ENCODE peak calls at places on chromosomes 4 and X, in eight cellular contexts. One of them, this sample, is unnamed.

GRCh38 chrX:44062842-44063241 is 89.7 kb upstream of the NDP start:
- DNase-seq in uterus: peak; percentile 29
- DNase-seq in psoas muscle: no peak
- DNase-seq in thoracic aorta: no peak
- DNase-seq in hepatocyte: no peak
- DNase-seq in WTC11: no peak
- DNase-seq in BJ: no peak
- DNase-seq in heart left ventricle: no peak
- DNase-seq in this sample: peak; percentile 18

GRCh38 chr4:15078682-15079642 is 76.7 kb downstream of the CPEB2 start:
- DNase-seq in WTC11: no peak
- DNase-seq in psoas muscle: no peak
- DNase-seq in heart left ventricle: no peak
- DNase-seq in uterus: no peak
- DNase-seq in thoracic aorta: no peak
- DNase-seq in BJ: no peak
- DNase-seq in hepatocyte: no peak
- DNase-seq in this sample: peak; percentile 95

GRCh38 chr4:114479595-114479994 is 119.0 kb upstream of the UGT8 start:
- DNase-seq in heart left ventricle: no peak
- DNase-seq in WTC11: no peak
- DNase-seq in psoas muscle: no peak
- DNase-seq in uterus: no peak
- DNase-seq in hepatocyte: no peak
- DNase-seq in BJ: no peak
- DNase-seq in thoracic aorta: no peak
- DNase-seq in this sample: no peak

GRCh38 chr4:83174844-83175414 is 60.4 kb upstream of the PLAC8 start:
- DNase-seq in WTC11: no peak
- DNase-seq in thoracic aorta: no peak
- DNase-seq in heart left ventricle: no peak
- DNase-seq in hepatocyte: no peak
- DNase-seq in uterus: no peak
- DNase-seq in psoas muscle: no peak
- DNase-seq in BJ: no peak
- DNase-seq in this sample: no peak

GRCh38 chr4:1473718-1474117 is 67.5 kb upstream of the NKX1-1 start:
- DNase-seq in hepatocyte: no peak
- DNase-seq in thoracic aorta: no peak
- DNase-seq in heart left ventricle: no peak
- DNase-seq in WTC11: no peak
- DNase-seq in uterus: no peak
- DNase-seq in psoas muscle: no peak
- DNase-seq in BJ: no peak
- DNase-seq in this sample: no peak

GRCh38 chr4:36704289-36704688 is 422.9 kb downstream of the DTHD1 start:
- DNase-seq in heart left ventricle: no peak
- DNase-seq in WTC11: no peak
- DNase-seq in thoracic aorta: no peak
- DNase-seq in BJ: no peak
- DNase-seq in hepatocyte: no peak
- DNase-seq in uterus: no peak
- DNase-seq in psoas muscle: no peak
- DNase-seq in this sample: no peak

GRCh38 chr4:54843946-54844345 is 186.2 kb downstream of the KIT start:
- DNase-seq in WTC11: no peak
- DNase-seq in heart left ventricle: no peak
- DNase-seq in hepatocyte: no peak
- DNase-seq in psoas muscle: no peak
- DNase-seq in BJ: no peak
- DNase-seq in uterus: no peak
- DNase-seq in thoracic aorta: no peak
- DNase-seq in this sample: no peak

GRCh38 chr4:13126976-13127910 is 356.9 kb downstream of the RAB28 start:
- DNase-seq in WTC11: no peak
- DNase-seq in uterus: no peak
- DNase-seq in thoracic aorta: no peak
- DNase-seq in BJ: no peak
- DNase-seq in psoas muscle: no peak
- DNase-seq in hepatocyte: peak; percentile 20
- DNase-seq in heart left ventricle: no peak
- DNase-seq in this sample: no peak

GRCh38 chr4:3406431-3406830 is 35.3 kb upstream of the HGFAC start:
- DNase-seq in BJ: no peak
- DNase-seq in heart left ventricle: no peak
- DNase-seq in uterus: no peak
- DNase-seq in psoas muscle: no peak
- DNase-seq in hepatocyte: no peak
- DNase-seq in thoracic aorta: no peak
- DNase-seq in WTC11: no peak
- DNase-seq in this sample: no peak

GRCh38 chr4:59553739-59554126 is 1646.4 kb upstream of the ADGRL3 start:
- DNase-seq in psoas muscle: no peak
- DNase-seq in BJ: peak; percentile 20
- DNase-seq in uterus: no peak
- DNase-seq in hepatocyte: peak; percentile 11
- DNase-seq in WTC11: no peak
- DNase-seq in heart left ventricle: no peak
- DNase-seq in thoracic aorta: no peak
- DNase-seq in this sample: peak; percentile 61

GRCh38 chr4:174255790-174256189 is 27.7 kb downstream of the FBXO8 start:
- DNase-seq in heart left ventricle: no peak
- DNase-seq in psoas muscle: no peak
- DNase-seq in BJ: no peak
- DNase-seq in WTC11: no peak
- DNase-seq in uterus: no peak
- DNase-seq in hepatocyte: peak; percentile 4
- DNase-seq in thoracic aorta: no peak
- DNase-seq in this sample: peak; percentile 86

GRCh38 chr4:36254355-36254754 is 10.0 kb upstream of the ARAP2 start:
- DNase-seq in hepatocyte: no peak
- DNase-seq in heart left ventricle: no peak
- DNase-seq in WTC11: no peak
- DNase-seq in BJ: no peak
- DNase-seq in uterus: no peak
- DNase-seq in psoas muscle: no peak
- DNase-seq in thoracic aorta: no peak
- DNase-seq in this sample: no peak

GRCh38 chrX:49228185-49228584 is 5.0 kb downstream of the CACNA1F start:
- DNase-seq in heart left ventricle: no peak
- DNase-seq in uterus: no peak
- DNase-seq in hepatocyte: no peak
- DNase-seq in thoracic aorta: no peak
- DNase-seq in WTC11: no peak
- DNase-seq in psoas muscle: no peak
- DNase-seq in BJ: no peak
- DNase-seq in this sample: no peak

GRCh38 chr4:126264839-126265238 is 950.1 kb downstream of the FAT4 start:
- DNase-seq in hepatocyte: no peak
- DNase-seq in heart left ventricle: no peak
- DNase-seq in thoracic aorta: no peak
- DNase-seq in BJ: no peak
- DNase-seq in psoas muscle: no peak
- DNase-seq in uterus: no peak
- DNase-seq in WTC11: no peak
- DNase-seq in this sample: peak; percentile 78

GRCh38 chr4:148299337-148299736 is 142.9 kb downstream of the NR3C2 start:
- DNase-seq in heart left ventricle: no peak
- DNase-seq in BJ: no peak
- DNase-seq in uterus: no peak
- DNase-seq in thoracic aorta: no peak
- DNase-seq in psoas muscle: no peak
- DNase-seq in WTC11: no peak
- DNase-seq in hepatocyte: no peak
- DNase-seq in this sample: no peak

GRCh38 chr4:11704136-11704535 is 275.4 kb upstream of the HS3ST1 start:
- DNase-seq in uterus: no peak
- DNase-seq in heart left ventricle: no peak
- DNase-seq in thoracic aorta: no peak
- DNase-seq in hepatocyte: no peak
- DNase-seq in WTC11: no peak
- DNase-seq in BJ: no peak
- DNase-seq in psoas muscle: no peak
- DNase-seq in this sample: peak; percentile 48

GRCh38 chr4:11700751-11701226 is 272.1 kb upstream of the HS3ST1 start:
- DNase-seq in psoas muscle: no peak
- DNase-seq in WTC11: no peak
- DNase-seq in uterus: no peak
- DNase-seq in BJ: no peak
- DNase-seq in heart left ventricle: no peak
- DNase-seq in hepatocyte: no peak
- DNase-seq in thoracic aorta: no peak
- DNase-seq in this sample: peak; percentile 75

GRCh38 chr4:11702886-11703555 is 274.3 kb upstream of the HS3ST1 start:
- DNase-seq in hepatocyte: no peak
- DNase-seq in WTC11: no peak
- DNase-seq in heart left ventricle: no peak
- DNase-seq in psoas muscle: no peak
- DNase-seq in thoracic aorta: no peak
- DNase-seq in uterus: no peak
- DNase-seq in BJ: no peak
- DNase-seq in this sample: no peak

GRCh38 chr4:11698846-11699590 is 270.3 kb upstream of the HS3ST1 start:
- DNase-seq in thoracic aorta: no peak
- DNase-seq in BJ: peak; percentile 17
- DNase-seq in uterus: no peak
- DNase-seq in psoas muscle: no peak
- DNase-seq in hepatocyte: no peak
- DNase-seq in WTC11: no peak
- DNase-seq in heart left ventricle: no peak
- DNase-seq in this sample: peak; percentile 37

GRCh38 chr4:11701978-11702377 is 273.3 kb upstream of the HS3ST1 start:
- DNase-seq in BJ: no peak
- DNase-seq in hepatocyte: no peak
- DNase-seq in heart left ventricle: no peak
- DNase-seq in thoracic aorta: no peak
- DNase-seq in uterus: no peak
- DNase-seq in psoas muscle: no peak
- DNase-seq in WTC11: peak; percentile 25
- DNase-seq in this sample: no peak
- TF ChIP-seq CTCF in BJ: no peak
- TF ChIP-seq CTCF in hepatocyte: no peak
- TF ChIP-seq CTCF in heart left ventricle: no peak
- TF ChIP-seq CTCF in thoracic aorta: no peak
- TF ChIP-seq CTCF in uterus: no peak
- TF ChIP-seq CTCF in psoas muscle: no peak
- TF ChIP-seq CTCF in WTC11: no peak
- TF ChIP-seq CTCF in this sample: no peak

GRCh38 chrX:148947399-148948025 is 447.1 kb downstream of the AFF2 start:
- DNase-seq in BJ: no peak
- DNase-seq in thoracic aorta: no peak
- DNase-seq in WTC11: no peak
- DNase-seq in hepatocyte: no peak
- DNase-seq in psoas muscle: no peak
- DNase-seq in heart left ventricle: no peak
- DNase-seq in uterus: no peak
- DNase-seq in this sample: no peak
- TF ChIP-seq CTCF in BJ: no peak
- TF ChIP-seq CTCF in thoracic aorta: no peak
- TF ChIP-seq CTCF in WTC11: no peak
- TF ChIP-seq CTCF in hepatocyte: no peak
- TF ChIP-seq CTCF in psoas muscle: no peak
- TF ChIP-seq CTCF in heart left ventricle: no peak
- TF ChIP-seq CTCF in uterus: no peak
- TF ChIP-seq CTCF in this sample: peak; percentile 8

GRCh38 chrX:65451663-65452062 is 82.9 kb downstream of the LAS1L start:
- DNase-seq in uterus: no peak
- DNase-seq in psoas muscle: no peak
- DNase-seq in hepatocyte: peak; percentile 48
- DNase-seq in thoracic aorta: no peak
- DNase-seq in BJ: no peak
- DNase-seq in heart left ventricle: no peak
- DNase-seq in WTC11: no peak
- DNase-seq in this sample: peak; percentile 8
- TF ChIP-seq CTCF in uterus: no peak
- TF ChIP-seq CTCF in psoas muscle: peak; percentile 12
- TF ChIP-seq CTCF in hepatocyte: peak; percentile 45
- TF ChIP-seq CTCF in thoracic aorta: no peak
- TF ChIP-seq CTCF in BJ: peak; percentile 42
- TF ChIP-seq CTCF in heart left ventricle: no peak
- TF ChIP-seq CTCF in WTC11: peak; percentile 26
- TF ChIP-seq CTCF in this sample: peak; percentile 19

DNA sequence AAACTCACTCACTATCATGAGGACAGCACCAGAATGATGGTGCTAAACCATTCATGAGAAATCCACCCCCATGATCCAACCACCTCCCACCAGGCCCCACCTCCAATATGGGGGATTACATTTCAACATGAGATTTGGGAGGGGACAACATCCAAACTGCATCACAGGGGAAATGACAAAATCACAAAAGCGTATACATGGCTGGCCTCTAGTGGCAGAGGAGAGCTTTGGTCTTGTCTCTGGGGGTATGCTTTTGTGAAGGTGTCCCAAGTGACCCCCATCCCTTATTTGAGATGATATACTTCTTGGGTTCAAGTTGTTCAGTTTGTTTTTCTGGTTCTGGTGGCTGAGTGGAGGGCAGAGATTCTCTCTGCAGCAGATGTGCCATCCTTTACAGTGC is 8.5 kb upstream of the SETD7 start:
- DNase-seq in psoas muscle: no peak
- DNase-seq in WTC11: no peak
- DNase-seq in thoracic aorta: no peak
- DNase-seq in BJ: no peak
- DNase-seq in hepatocyte: no peak
- DNase-seq in uterus: no peak
- DNase-seq in heart left ventricle: no peak
- DNase-seq in this sample: no peak
- TF ChIP-seq CTCF in psoas muscle: no peak
- TF ChIP-seq CTCF in WTC11: no peak
- TF ChIP-seq CTCF in thoracic aorta: no peak
- TF ChIP-seq CTCF in BJ: peak; percentile 25
- TF ChIP-seq CTCF in hepatocyte: no peak
- TF ChIP-seq CTCF in uterus: no peak
- TF ChIP-seq CTCF in heart left ventricle: no peak
- TF ChIP-seq CTCF in this sample: no peak

GRCh38 chrX:111568356-111568755 is 56.9 kb downstream of the SERTM2 start:
- DNase-seq in hepatocyte: peak; percentile 50
- DNase-seq in heart left ventricle: no peak
- DNase-seq in psoas muscle: no peak
- DNase-seq in thoracic aorta: no peak
- DNase-seq in WTC11: peak; percentile 18
- DNase-seq in uterus: peak; percentile 11
- DNase-seq in BJ: no peak
- DNase-seq in this sample: no peak
- TF ChIP-seq CTCF in hepatocyte: peak; percentile 49
- TF ChIP-seq CTCF in heart left ventricle: no peak
- TF ChIP-seq CTCF in psoas muscle: no peak
- TF ChIP-seq CTCF in thoracic aorta: no peak
- TF ChIP-seq CTCF in WTC11: peak; percentile 27
- TF ChIP-seq CTCF in uterus: no peak
- TF ChIP-seq CTCF in BJ: no peak
- TF ChIP-seq CTCF in this sample: no peak

This sample was measured in fibroblast of lung.